ENCODE peak calls at places on chromosomes 16 and 17, in five cellular contexts. One of them, this sample, is unnamed.

GRCh38 chr16:12899529-12900168 is 1.7 kb upstream of the SHISA9 start:
- DNase-seq in PC-3: peak
- DNase-seq in hepatocyte: no peak
- DNase-seq in GM23338: no peak
- DNase-seq in OCI-LY7: no peak
- DNase-seq in this sample: peak

GRCh38 chr17:40597168-40598020 is 32.1 kb upstream of the CCR7 start:
- DNase-seq in OCI-LY7: no peak
- DNase-seq in GM23338: no peak
- DNase-seq in PC-3: no peak
- DNase-seq in hepatocyte: no peak
- DNase-seq in this sample: no peak

GRCh38 chr17:75550139-75550465 is 24.6 kb downstream of the LLGL2 start:
- DNase-seq in GM23338: no peak
- DNase-seq in OCI-LY7: no peak
- DNase-seq in PC-3: no peak
- DNase-seq in hepatocyte: no peak
- DNase-seq in this sample: peak

GRCh38 chr16:88599092-88599733 is 29.0 kb downstream of the ZC3H18 start:
- DNase-seq in PC-3: no peak
- DNase-seq in hepatocyte: no peak
- DNase-seq in GM23338: no peak
- DNase-seq in OCI-LY7: no peak
- DNase-seq in this sample: no peak

GRCh38 chr16:22307838-22308237 is 10.6 kb downstream of the POLR3E start:
- DNase-seq in OCI-LY7: no peak
- DNase-seq in GM23338: no peak
- DNase-seq in hepatocyte: no peak
- DNase-seq in PC-3: no peak
- DNase-seq in this sample: no peak

GRCh38 chr17:79779088-79779529 is 1.2 kb downstream of the CBX2 start:
- DNase-seq in PC-3: no peak
- DNase-seq in OCI-LY7: no peak
- DNase-seq in GM23338: no peak
- DNase-seq in hepatocyte: peak
- DNase-seq in this sample: peak

GRCh38 chr17:18948476-18949006 is 3.4 kb upstream of the SLC5A10 start:
- DNase-seq in GM23338: no peak
- DNase-seq in OCI-LY7: no peak
- DNase-seq in hepatocyte: no peak
- DNase-seq in PC-3: no peak
- DNase-seq in this sample: no peak

GRCh38 chr17:30788918-30789317 is 35.6 kb downstream of the CRLF3 start:
- DNase-seq in OCI-LY7: no peak
- DNase-seq in hepatocyte: no peak
- DNase-seq in PC-3: no peak
- DNase-seq in GM23338: peak
- DNase-seq in this sample: no peak

GRCh38 chr17:7315570-7316243 is 547 bp upstream of the GPS2 start:
- DNase-seq in OCI-LY7: no peak
- DNase-seq in hepatocyte: no peak
- DNase-seq in GM23338: no peak
- DNase-seq in PC-3: peak
- DNase-seq in this sample: no peak

DNA sequence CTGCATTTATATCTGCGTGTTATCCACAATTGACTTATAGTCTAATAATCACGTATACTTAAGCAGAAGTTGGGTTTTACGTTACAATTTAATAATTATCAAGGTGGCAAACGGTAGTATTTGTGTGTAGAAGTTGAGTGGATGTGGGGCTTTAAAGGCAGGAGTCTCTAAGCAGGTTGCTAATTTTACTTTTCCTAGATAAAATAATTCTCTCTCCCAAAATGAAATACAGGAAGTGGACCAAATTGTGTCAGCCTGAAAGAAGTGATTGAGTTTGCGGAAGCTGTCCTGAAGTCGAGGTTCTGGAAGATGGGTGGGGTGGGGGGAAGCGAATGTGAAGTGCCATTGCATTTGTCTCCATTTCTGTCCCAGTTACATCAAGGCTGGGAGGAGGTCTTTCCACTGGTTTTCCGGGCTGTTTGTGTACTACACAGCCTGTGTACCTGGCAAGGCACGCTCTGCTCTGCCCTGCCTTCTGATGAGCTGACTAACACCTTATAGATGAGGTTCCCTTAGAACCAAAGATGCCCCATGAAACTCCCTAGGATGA is 385.1 kb downstream of the WWOX start:
- DNase-seq in GM23338: no peak
- DNase-seq in hepatocyte: no peak
- DNase-seq in OCI-LY7: no peak
- DNase-seq in PC-3: no peak
- DNase-seq in this sample: no peak
- TF ChIP-seq EZH2phosphoT487 in GM23338: no peak
- TF ChIP-seq EZH2phosphoT487 in hepatocyte: no peak
- TF ChIP-seq EZH2phosphoT487 in OCI-LY7: no peak
- TF ChIP-seq EZH2phosphoT487 in PC-3: no peak
- TF ChIP-seq EZH2phosphoT487 in this sample: no peak

GRCh38 chr16:86550281-86550680 is 4.8 kb downstream of the MTHFSD start:
- DNase-seq in OCI-LY7: no peak
- DNase-seq in GM23338: no peak
- DNase-seq in hepatocyte: no peak
- DNase-seq in PC-3: no peak
- DNase-seq in this sample: no peak
- TF ChIP-seq EZH2phosphoT487 in OCI-LY7: no peak
- TF ChIP-seq EZH2phosphoT487 in GM23338: no peak
- TF ChIP-seq EZH2phosphoT487 in hepatocyte: no peak
- TF ChIP-seq EZH2phosphoT487 in PC-3: no peak
- TF ChIP-seq EZH2phosphoT487 in this sample: no peak

GRCh38 chr17:61410555-61411089 is 11.0 kb downstream of the TBX2 start:
- DNase-seq in OCI-LY7: peak
- DNase-seq in GM23338: peak
- DNase-seq in PC-3: no peak
- DNase-seq in hepatocyte: peak
- DNase-seq in this sample: peak

GRCh38 chr17:61408151-61409041 is 8.8 kb downstream of the TBX2 start:
- DNase-seq in OCI-LY7: no peak
- DNase-seq in hepatocyte: no peak
- DNase-seq in PC-3: no peak
- DNase-seq in GM23338: no peak
- DNase-seq in this sample: peak

GRCh38 chr17:61410100-61410551 is 10.5 kb downstream of the TBX2 start:
- DNase-seq in OCI-LY7: no peak
- DNase-seq in PC-3: no peak
- DNase-seq in GM23338: no peak
- DNase-seq in hepatocyte: no peak
- DNase-seq in this sample: no peak

GRCh38 chr17:61411114-61411943 is 11.7 kb downstream of the TBX2 start:
- DNase-seq in GM23338: peak
- DNase-seq in PC-3: peak
- DNase-seq in hepatocyte: peak
- DNase-seq in OCI-LY7: peak
- DNase-seq in this sample: peak

GRCh38 chr17:61409301-61410099 is 9.9 kb downstream of the TBX2 start:
- DNase-seq in GM23338: peak
- DNase-seq in hepatocyte: peak
- DNase-seq in PC-3: peak
- DNase-seq in OCI-LY7: no peak
- DNase-seq in this sample: peak
- TF ChIP-seq EZH2phosphoT487 in GM23338: no peak
- TF ChIP-seq EZH2phosphoT487 in hepatocyte: no peak
- TF ChIP-seq EZH2phosphoT487 in PC-3: no peak
- TF ChIP-seq EZH2phosphoT487 in OCI-LY7: no peak
- TF ChIP-seq EZH2phosphoT487 in this sample: no peak

GRCh38 chr17:70608957-70609356 is 439.6 kb downstream of the KCNJ2 start:
- DNase-seq in PC-3: no peak
- DNase-seq in OCI-LY7: no peak
- DNase-seq in GM23338: no peak
- DNase-seq in hepatocyte: no peak
- DNase-seq in this sample: no peak
- TF ChIP-seq EZH2phosphoT487 in PC-3: no peak
- TF ChIP-seq EZH2phosphoT487 in OCI-LY7: no peak
- TF ChIP-seq EZH2phosphoT487 in GM23338: no peak
- TF ChIP-seq EZH2phosphoT487 in hepatocyte: no peak
- TF ChIP-seq EZH2phosphoT487 in this sample: no peak

GRCh38 chr17:83119987-83120864 is 40.8 kb downstream of the METRNL start:
- DNase-seq in PC-3: no peak
- DNase-seq in GM23338: peak
- DNase-seq in hepatocyte: no peak
- DNase-seq in OCI-LY7: peak
- DNase-seq in this sample: no peak
- TF ChIP-seq EZH2phosphoT487 in PC-3: no peak
- TF ChIP-seq EZH2phosphoT487 in GM23338: no peak
- TF ChIP-seq EZH2phosphoT487 in hepatocyte: no peak
- TF ChIP-seq EZH2phosphoT487 in OCI-LY7: no peak
- TF ChIP-seq EZH2phosphoT487 in this sample: no peak

This sample was measured in neural progenitor cell.